ENCODE peak calls at places on chromosomes 1 and 21, in ten cellular contexts. W is AG04450, R is tibial artery, P is SK-N-SH, L is HL-60, U is HepG2, F is PC-3, B is colonic mucosa, E is adrenal gland, G is left ventricle myocardium inferior. A is an unnamed sample. For H3K27me3, the result is how much of the 10 kb centered on the place peaks cover.

GRCh38 chr1:81254560-81254959 is 546.2 kb upstream of the ADGRL2 start:
- DNase-seq in W (no peak), R (no peak), P (no peak), L (no peak), U (peak), F (peak), B (no peak), E (no peak), G (no peak), A (no peak)

GRCh38 chr21:37072239-37072987 is 458 bp downstream of the PIGP start:
- DNase-seq in W (no peak), R (peak), P (no peak), L (no peak), U (no peak), F (peak), B (peak), E (peak), G (peak), A (peak)

GRCh38 chr21:45867041-45867630 is 114.4 kb upstream of the COL6A1 start:
- DNase-seq in W (no peak), R (no peak), P (no peak), L (no peak), U (no peak), F (no peak), B (no peak), E (peak), G (no peak), A (no peak)

GRCh38 chr1:4825841-4826450 is 171.5 kb downstream of the AJAP1 start:
- DNase-seq in W (no peak), R (no peak), P (peak), L (no peak), U (peak), F (peak), B (no peak), E (no peak), G (no peak), A (no peak)

GRCh38 chr1:81510701-81511100 is 290.0 kb upstream of the ADGRL2 start:
- DNase-seq in W (no peak), R (no peak), P (no peak), L (no peak), U (no peak), F (no peak), B (no peak), E (no peak), G (no peak), A (no peak)

GRCh38 chr1:52263153-52263910 is 102.7 kb downstream of the CC2D1B start:
- DNase-seq in W (no peak), R (no peak), P (no peak), L (no peak), U (peak), F (no peak), B (no peak), E (no peak), G (no peak), A (no peak)

GRCh38 chr1:160711528-160712311 is at the start of gene CD48:
- DNase-seq in W (no peak), R (no peak), P (no peak), L (no peak), U (no peak), F (no peak), B (no peak), E (no peak), G (no peak), A (no peak)

GRCh38 chr1:182616130-182617074 is 12.2 kb upstream of the RGS16 start:
- DNase-seq in W (no peak), R (peak), P (peak), L (peak), U (no peak), F (no peak), B (peak), E (peak), G (peak), A (peak)

GRCh38 chr1:87077959-87078673 is 163.7 kb downstream of the HS2ST1 start:
- DNase-seq in W (no peak), R (no peak), P (no peak), L (no peak), U (no peak), F (no peak), B (no peak), E (no peak), G (no peak), A (no peak)

GRCh38 chr1:66533804-66534745 is at the start of gene SGIP1:
- DNase-seq in W (peak), R (peak), P (peak), L (no peak), U (no peak), F (no peak), B (peak), E (peak), G (peak), A (peak)

GRCh38 chr1:118266436-118266835 is 81.4 kb upstream of the SPAG17 start:
- DNase-seq in W (no peak), R (no peak), P (no peak), L (no peak), U (no peak), F (peak), B (no peak), E (no peak), G (no peak), A (no peak)

GRCh38 chr1:181257117-181257516 is 168.6 kb downstream of the IER5 start:
- DNase-seq in W (no peak), R (no peak), P (no peak), L (no peak), U (no peak), F (no peak), B (no peak), E (no peak), G (no peak), A (no peak)

GRCh38 chr1:65002508-65003315 is 36.4 kb upstream of the JAK1 start:
- DNase-seq in W (peak), R (peak), P (no peak), L (no peak), U (no peak), F (peak), B (peak), E (peak), G (peak), A (peak)

GRCh38 chr1:87154351-87154750 is 174.3 kb upstream of the LMO4 start:
- DNase-seq in W (no peak), R (no peak), P (peak), L (no peak), U (no peak), F (no peak), B (no peak), E (no peak), G (no peak), A (no peak)

GRCh38 chr1:223820976-223821375 is 24.8 kb downstream of the TP53BP2 start:
- DNase-seq in W (no peak), R (no peak), P (no peak), L (no peak), U (no peak), F (no peak), B (no peak), E (no peak), G (no peak), A (no peak)

GRCh38 chr1:15106608-15107007 is 46.9 kb upstream of the TMEM51 start:
- DNase-seq in W (no peak), R (no peak), P (no peak), L (no peak), U (no peak), F (peak), B (peak), E (peak), G (no peak), A (no peak)

GRCh38 chr1:86205741-86206140 is 49.2 kb upstream of the COL24A1 start:
- DNase-seq in W (no peak), R (no peak), P (no peak), L (no peak), U (no peak), F (no peak), B (no peak), E (no peak), G (no peak), A (no peak)

GRCh38 chr1:180842052-180842451 is 70.6 kb upstream of the KIAA1614 start:
- DNase-seq in W (peak), R (no peak), P (peak), L (no peak), U (no peak), F (no peak), B (no peak), E (no peak), G (no peak), A (no peak)

GRCh38 chr1:117607471-117607870 is 1.6 kb downstream of the TENT5C start:
- DNase-seq in W (no peak), R (no peak), P (no peak), L (no peak), U (no peak), F (peak), B (peak), E (peak), G (no peak), A (no peak)

GRCh38 chr1:108199231-108199657 is 899 bp downstream of the SLC25A24 start:
- DNase-seq in W (no peak), R (no peak), P (peak), L (no peak), U (peak), F (peak), B (peak), E (peak), G (no peak), A (no peak)

GRCh38 chr1:66641851-66642473 is 108.0 kb downstream of the SGIP1 start:
- DNase-seq in W (no peak), R (no peak), P (no peak), L (no peak), U (no peak), F (no peak), B (no peak), E (no peak), G (no peak), A (no peak)

GRCh38 chr1:113109908-113110554 is 37.0 kb downstream of the LRIG2 start:
- DNase-seq in W (peak), R (peak), P (peak), L (no peak), U (no peak), F (peak), B (no peak), E (peak), G (no peak), A (peak)

GRCh38 chr1:160367516-160367900 is 637 bp downstream of the NHLH1 start:
- DNase-seq in W (no peak), R (no peak), P (no peak), L (no peak), U (no peak), F (no peak), B (no peak), E (peak), G (no peak), A (no peak)

GRCh38 chr1:244211559-244211944 is 160.5 kb downstream of the ZBTB18 start:
- DNase-seq in W (no peak), R (peak), P (no peak), L (no peak), U (no peak), F (peak), B (peak), E (no peak), G (no peak), A (peak)

GRCh38 chr1:119964673-119965363 is 68.5 kb upstream of the ADAM30 start:
- DNase-seq in W (peak), R (no peak), P (no peak), L (no peak), U (no peak), F (no peak), B (no peak), E (no peak), G (no peak), A (no peak)

GRCh38 chr21:32789709-32790108 is 18.2 kb upstream of the PAXBP1 start:
- DNase-seq in W (no peak), R (no peak), P (no peak), L (no peak), U (no peak), F (no peak), B (no peak), E (no peak), G (no peak), A (no peak)

DNA sequence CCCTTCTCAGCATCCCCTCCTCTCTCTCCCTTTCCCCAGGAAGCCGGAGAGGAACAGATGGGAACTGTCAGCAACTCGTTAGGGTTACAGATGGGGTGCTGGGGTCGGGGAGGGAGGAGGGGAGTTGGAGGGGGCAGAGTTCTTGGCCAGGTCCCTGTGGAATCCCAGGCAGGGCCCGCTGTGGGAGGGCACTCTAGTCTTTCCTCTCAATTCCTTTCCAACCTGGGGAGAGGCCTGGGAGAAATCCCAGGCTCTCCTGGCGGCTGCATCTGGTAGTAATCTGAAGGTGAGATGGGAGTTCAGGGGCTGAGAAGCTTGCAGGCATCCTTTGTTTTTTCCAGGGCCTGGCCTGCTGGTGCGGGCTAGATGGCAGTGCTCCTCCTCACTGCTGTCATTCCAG is 94.0 kb upstream of the CSF3R start:
- DNase-seq in W (no peak), R (no peak), P (no peak), L (no peak), U (no peak), F (no peak), B (no peak), E (no peak), G (no peak), A (no peak)
- H3K27me3 ChIP-seq in W (under half), R (half or more), P (under half), L (under half), U (under half), F (under half), B (under half), E (under half), G (half or more), A (under half)

DNA sequence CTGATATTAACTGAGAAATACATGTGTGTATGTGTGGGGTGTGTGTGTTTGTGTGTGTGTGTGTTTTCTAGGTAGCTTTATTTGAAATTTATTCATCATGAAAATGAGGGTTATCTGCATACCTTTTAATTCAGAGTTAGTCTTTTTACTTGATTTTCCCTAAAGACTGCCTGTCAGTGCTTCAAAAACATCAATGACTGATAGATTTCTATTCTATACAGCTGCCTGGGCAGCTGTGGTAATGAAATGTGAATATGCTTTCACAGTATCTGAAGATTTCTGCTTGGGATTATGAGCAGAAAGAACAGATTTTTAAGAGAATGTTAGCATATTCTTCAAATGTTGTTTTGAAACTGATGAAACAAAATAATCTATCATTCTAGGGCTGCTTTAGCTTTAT is 119.7 kb upstream of the ZRANB2 start:
- DNase-seq in W (no peak), R (no peak), P (no peak), L (no peak), U (no peak), F (no peak), B (no peak), E (no peak), G (no peak), A (no peak)
- H3K4me3 ChIP-seq in W (no peak), R (no peak), P (no peak), L (no peak), U (no peak), F (no peak), B (no peak), E (no peak), G (no peak), A (no peak)

GRCh38 chr1:94973271-94973922 is 46.5 kb upstream of the CNN3 start:
- DNase-seq in W (no peak), R (no peak), P (no peak), L (no peak), U (no peak), F (no peak), B (no peak), E (no peak), G (no peak), A (no peak)

GRCh38 chr1:94970783-94971182 is 43.9 kb upstream of the CNN3 start:
- DNase-seq in W (no peak), R (no peak), P (peak), L (no peak), U (no peak), F (peak), B (no peak), E (no peak), G (no peak), A (no peak)

GRCh38 chr1:94974224-94974623 is 47.3 kb upstream of the CNN3 start:
- DNase-seq in W (no peak), R (no peak), P (no peak), L (no peak), U (no peak), F (no peak), B (no peak), E (no peak), G (no peak), A (no peak)

GRCh38 chr1:94969137-94969536 is 42.2 kb upstream of the CNN3 start:
- DNase-seq in W (no peak), R (no peak), P (no peak), L (no peak), U (no peak), F (no peak), B (no peak), E (no peak), G (no peak), A (no peak)

DNA sequence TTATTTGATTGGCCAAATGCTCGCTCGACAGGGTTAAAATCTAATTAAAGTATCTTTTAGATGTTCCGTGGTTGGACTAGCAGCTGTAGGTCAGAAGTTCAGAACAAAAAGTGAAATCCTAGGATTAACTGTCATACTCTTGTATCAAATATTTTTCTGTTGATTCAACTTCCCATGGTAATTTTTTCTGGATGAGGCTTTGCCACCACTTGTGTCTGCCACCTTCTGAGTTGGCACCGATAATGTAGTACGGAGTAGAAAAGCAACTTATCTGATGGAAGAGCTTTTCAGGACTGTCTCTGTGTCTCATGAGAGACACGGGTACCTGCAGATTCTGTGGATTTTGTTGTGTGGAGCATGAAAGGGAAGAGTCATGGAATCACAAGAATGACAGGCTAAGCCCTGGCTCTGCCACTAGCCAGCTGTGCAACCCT is 44.6 kb upstream of the CNN3 start:
- DNase-seq in W (no peak), R (no peak), P (no peak), L (no peak), U (no peak), F (peak), B (no peak), E (no peak), G (no peak), A (no peak)
- H3K27ac ChIP-seq in W (no peak), R (peak), P (peak), L (no peak), U (no peak), F (no peak), B (no peak), E (peak), G (peak), A (peak)

DNA sequence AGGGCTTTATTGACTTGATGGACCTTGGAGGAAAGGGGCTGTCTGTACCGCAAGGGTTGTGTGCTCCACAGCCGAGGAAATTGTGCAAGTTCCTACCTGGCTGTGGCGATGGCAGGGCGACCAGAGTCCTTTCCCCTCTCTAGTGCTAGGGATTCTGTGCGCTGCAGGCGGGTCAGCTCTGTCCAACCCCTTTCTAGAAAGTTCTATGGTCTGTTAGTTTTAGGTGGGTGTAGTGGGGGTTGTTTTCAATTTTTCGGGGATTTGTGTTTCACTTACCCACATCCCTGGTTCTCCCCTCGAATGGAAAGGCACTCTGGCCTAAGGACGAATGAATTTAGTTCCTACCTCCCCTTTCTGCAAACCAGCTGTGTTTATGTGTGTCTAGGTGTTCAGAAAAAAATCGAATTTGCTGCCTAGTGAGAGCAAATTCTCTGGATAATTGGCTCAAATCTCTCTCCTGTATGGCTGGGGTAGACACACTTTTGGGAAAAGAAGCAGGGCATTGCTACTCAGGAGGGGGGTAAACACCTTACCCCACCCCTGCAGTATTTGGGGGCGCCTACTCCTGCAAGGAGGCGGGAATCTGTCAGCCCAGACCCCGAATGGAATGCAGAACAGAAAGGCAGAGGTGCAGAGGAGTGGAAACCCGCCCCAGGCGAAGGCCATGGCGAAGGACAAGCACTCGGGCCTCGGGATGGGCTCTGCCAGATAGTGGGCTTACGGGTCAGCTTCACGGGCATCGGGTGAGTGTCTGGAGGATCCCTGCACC is 2.0 kb downstream of the DMBX1 start:
- DNase-seq in W (no peak), R (no peak), P (no peak), L (no peak), U (no peak), F (no peak), B (no peak), E (no peak), G (no peak), A (no peak)
- H3K27me3 ChIP-seq in W (half or more), R (half or more), P (half or more), L (half or more), U (under half), F (under half), B (half or more), E (half or more), G (half or more), A (under half)

DNA sequence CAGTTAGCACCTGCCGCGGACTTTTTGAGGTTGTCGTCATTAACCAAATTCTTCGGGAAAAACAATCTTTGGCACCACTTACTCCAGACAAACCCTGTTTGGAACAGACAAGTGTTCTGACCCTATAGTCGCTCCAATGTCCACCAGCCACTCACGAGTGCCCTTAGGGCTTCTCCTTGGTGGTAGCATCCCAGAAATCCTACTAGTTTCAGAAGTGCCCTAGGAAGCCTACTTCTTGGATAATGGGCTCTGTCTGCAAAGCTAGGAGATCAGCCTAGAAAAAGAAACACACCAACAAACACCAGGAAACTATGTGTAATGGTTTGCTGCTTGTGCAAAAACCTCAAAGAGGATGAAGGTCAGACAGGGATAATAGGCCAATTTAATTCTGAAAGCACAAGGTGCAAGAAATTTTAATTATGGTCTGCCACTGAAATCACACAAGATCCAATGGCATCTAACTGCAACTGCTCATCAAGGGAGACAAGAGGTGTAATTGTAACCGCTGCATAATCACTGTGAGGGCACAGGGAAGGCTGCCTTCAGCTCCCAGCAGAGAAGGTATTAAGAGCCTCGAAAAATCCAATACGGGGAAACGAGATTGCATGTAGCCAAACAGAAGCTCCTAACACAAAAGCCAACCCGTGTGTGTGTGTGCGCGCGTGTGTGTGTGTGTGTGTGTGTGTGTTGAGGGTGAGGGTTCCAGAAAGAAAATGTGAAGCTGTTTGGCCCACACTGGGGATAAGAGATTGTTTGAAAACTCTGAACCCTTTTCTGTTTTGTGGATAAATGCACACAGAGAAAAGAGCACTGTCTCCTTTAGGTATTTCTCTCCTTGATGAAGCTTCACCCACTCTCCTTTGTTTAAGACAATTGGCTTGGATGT is 2.2 kb downstream of the WLS start:
- DNase-seq in W (no peak), R (no peak), P (no peak), L (no peak), U (no peak), F (no peak), B (peak), E (no peak), G (no peak), A (peak)
- H3K4me3 ChIP-seq in W (peak), R (peak), P (peak), L (no peak), U (no peak), F (peak), B (peak), E (peak), G (peak), A (peak)

A was measured in right cardiac atrium.